ENCODE peak calls at places on chromosomes 5 and 9, in eight cellular contexts. O is upper lobe of right lung; R is dorsolateral prefrontal cortex; L is CD4-positive, alpha-beta memory T cell; G is right atrium auricular region; Z is fibroblast of lung; D is body of pancreas; U is effector memory CD4-positive, alpha-beta T cell. P is an unnamed sample.

GRCh38 chr9:79300153-79300552 is 271.6 kb upstream of the TLE4 start:
- DNase-seq in O (no peak), R (no peak), L (no peak), G (no peak), Z (no peak), D (no peak), U (no peak), P (no peak)

GRCh38 chr5:142685418-142686209 is at the start of gene FGF1:
- DNase-seq in O (no peak), R (peak; percentile 50), L (no peak), G (no peak), Z (no peak), D (no peak), U (no peak), P (no peak)

GRCh38 chr5:158074992-158075769 is 216.2 kb upstream of the CLINT1 start:
- DNase-seq in O (no peak), R (no peak), L (peak; percentile 47), G (peak; percentile 80), Z (peak; percentile 71), D (peak; percentile 68), U (no peak), P (peak; percentile 77)

GRCh38 chr5:136014049-136014516 is 14.7 kb upstream of the TGFBI start:
- DNase-seq in O (peak; percentile 70), R (no peak), L (no peak), G (no peak), Z (peak; percentile 78), D (no peak), U (no peak), P (peak; percentile 86)

GRCh38 chr9:136943291-136944093 is 1.0 kb downstream of the FBXW5 start:
- DNase-seq in O (peak; percentile 79), R (no peak), L (peak; percentile 34), G (no peak), Z (peak; percentile 11), D (peak; percentile 50), U (no peak), P (peak; percentile 64)

GRCh38 chr5:133457439-133457838 is 154.9 kb downstream of the FSTL4 start:
- DNase-seq in O (no peak), R (no peak), L (no peak), G (no peak), Z (no peak), D (no peak), U (no peak), P (no peak)

GRCh38 chr5:179166171-179166885 is 106.2 kb downstream of the ZNF354C start:
- DNase-seq in O (peak; percentile 45), R (peak; percentile 21), L (no peak), G (no peak), Z (no peak), D (no peak), U (no peak), P (peak; percentile 49)

GRCh38 chr9:96150324-96151023 is 151.5 kb downstream of the HSD17B3 start:
- DNase-seq in O (no peak), R (no peak), L (peak; percentile 37), G (no peak), Z (no peak), D (no peak), U (no peak), P (peak; percentile 32)

GRCh38 chr5:41270423-41271251 is 57.3 kb upstream of the C6 start:
- DNase-seq in O (no peak), R (no peak), L (peak; percentile 2), G (no peak), Z (peak; percentile 77), D (peak; percentile 60), U (no peak), P (peak; percentile 71)

GRCh38 chr5:175444060-175444904 is at the start of gene DRD1:
- DNase-seq in O (peak; percentile 69), R (no peak), L (peak; percentile 43), G (no peak), Z (peak; percentile 46), D (peak; percentile 50), U (no peak), P (no peak)

GRCh38 chr5:158532739-158533138 is 567.0 kb downstream of the EBF1 start:
- DNase-seq in O (no peak), R (no peak), L (no peak), G (no peak), Z (no peak), D (no peak), U (no peak), P (no peak)

GRCh38 chr9:19028835-19029451 is 4.1 kb downstream of the SAXO1 start:
- DNase-seq in O (no peak), R (no peak), L (peak; percentile 35), G (no peak), Z (peak; percentile 83), D (peak; percentile 33), U (no peak), P (no peak)

GRCh38 chr5:176810084-176810597 is at the start of gene UNC5A:
- DNase-seq in O (no peak), R (no peak), L (peak; percentile 52), G (no peak), Z (peak; percentile 20), D (peak; percentile 21), U (no peak), P (no peak)
- H3K27ac ChIP-seq in O (no peak within 1 kb of the TSS), R (peak within 1 kb of the TSS; percentile 94), L (no peak within 1 kb of the TSS), G (no peak within 1 kb of the TSS), Z (no peak within 1 kb of the TSS), D (no peak within 1 kb of the TSS), U (no peak within 1 kb of the TSS), P (no peak within 1 kb of the TSS)

DNA sequence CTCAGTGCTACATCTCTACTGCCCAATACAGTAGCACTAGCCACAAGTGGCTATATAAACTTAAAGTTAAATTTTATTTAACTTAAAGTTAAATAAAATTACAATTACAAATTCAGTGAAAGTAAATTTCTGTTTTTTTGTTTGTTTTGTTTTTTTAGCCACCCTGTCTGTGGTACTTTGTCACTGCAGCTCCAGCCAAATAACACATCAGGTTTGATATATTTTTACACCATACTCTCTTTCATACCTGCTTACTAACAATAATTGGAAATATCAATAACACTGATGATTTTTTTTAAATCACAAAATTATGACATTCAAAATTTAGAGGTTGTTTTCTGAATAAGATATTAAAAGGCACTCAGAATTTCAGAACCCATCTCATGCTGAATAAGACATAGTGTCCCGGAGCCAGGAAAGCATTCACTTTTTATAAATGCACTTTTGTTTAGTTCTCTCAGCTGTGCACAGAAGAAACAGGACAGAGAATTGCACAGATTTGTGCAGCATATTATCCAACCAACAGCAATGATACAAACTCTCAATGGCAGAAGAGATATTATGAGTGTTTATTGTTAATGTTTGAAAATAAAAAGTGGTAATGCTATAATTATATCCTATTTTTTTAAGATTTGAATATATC is 92.6 kb downstream of the EDIL3 start:
- DNase-seq in O (no peak), R (no peak), L (no peak), G (no peak), Z (no peak), D (no peak), U (no peak), P (no peak)
- H3K27ac ChIP-seq in O (no peak overlapping the region), R (peak overlapping the region; percentile 92), L (no peak overlapping the region), G (no peak overlapping the region), Z (no peak overlapping the region), D (no peak overlapping the region), U (no peak overlapping the region), P (no peak overlapping the region)

GRCh38 chr5:7435503-7435902 is 39.6 kb downstream of the ADCY2 start:
- DNase-seq in O (no peak), R (no peak), L (no peak), G (no peak), Z (no peak), D (no peak), U (no peak), P (no peak)
- H3K27ac ChIP-seq in O (no peak overlapping the region), R (peak overlapping the region; percentile 79), L (no peak overlapping the region), G (no peak overlapping the region), Z (no peak overlapping the region), D (no peak overlapping the region), U (no peak overlapping the region), P (no peak overlapping the region)

GRCh38 chr9:130352586-130353285 is 87.2 kb downstream of the HMCN2 start:
- DNase-seq in O (no peak), R (no peak), L (no peak), G (no peak), Z (no peak), D (no peak), U (no peak), P (no peak)

GRCh38 chr9:130351343-130351742 is 85.8 kb downstream of the HMCN2 start:
- DNase-seq in O (no peak), R (no peak), L (no peak), G (no peak), Z (no peak), D (no peak), U (no peak), P (no peak)

GRCh38 chr9:130354378-130354777 is 88.8 kb downstream of the HMCN2 start:
- DNase-seq in O (no peak), R (no peak), L (no peak), G (no peak), Z (no peak), D (no peak), U (no peak), P (no peak)

GRCh38 chr9:130349398-130349797 is 83.8 kb downstream of the HMCN2 start:
- DNase-seq in O (no peak), R (no peak), L (no peak), G (no peak), Z (no peak), D (no peak), U (no peak), P (no peak)

GRCh38 chr9:130352081-130352480 is 86.5 kb downstream of the HMCN2 start:
- DNase-seq in O (no peak), R (no peak), L (no peak), G (no peak), Z (no peak), D (no peak), U (no peak), P (no peak)
- H3K27ac ChIP-seq in O (no peak overlapping the region), R (no peak overlapping the region), L (no peak overlapping the region), G (no peak overlapping the region), Z (no peak overlapping the region), D (no peak overlapping the region), U (no peak overlapping the region), P (no peak overlapping the region)

GRCh38 chr5:151243127-151243526 is 9.9 kb upstream of the GM2A start:
- DNase-seq in O (no peak), R (no peak), L (no peak), G (no peak), Z (no peak), D (no peak), U (no peak), P (no peak)

GRCh38 chr5:151244210-151244609 is 8.8 kb upstream of the GM2A start:
- DNase-seq in O (no peak), R (no peak), L (no peak), G (no peak), Z (no peak), D (no peak), U (no peak), P (no peak)

GRCh38 chr5:151243564-151243963 is 9.4 kb upstream of the GM2A start:
- DNase-seq in O (no peak), R (no peak), L (no peak), G (no peak), Z (no peak), D (no peak), U (no peak), P (no peak)

GRCh38 chr5:151248651-151249050 is 4.3 kb upstream of the GM2A start:
- DNase-seq in O (no peak), R (no peak), L (no peak), G (no peak), Z (no peak), D (peak; percentile 25), U (no peak), P (no peak)

DNA sequence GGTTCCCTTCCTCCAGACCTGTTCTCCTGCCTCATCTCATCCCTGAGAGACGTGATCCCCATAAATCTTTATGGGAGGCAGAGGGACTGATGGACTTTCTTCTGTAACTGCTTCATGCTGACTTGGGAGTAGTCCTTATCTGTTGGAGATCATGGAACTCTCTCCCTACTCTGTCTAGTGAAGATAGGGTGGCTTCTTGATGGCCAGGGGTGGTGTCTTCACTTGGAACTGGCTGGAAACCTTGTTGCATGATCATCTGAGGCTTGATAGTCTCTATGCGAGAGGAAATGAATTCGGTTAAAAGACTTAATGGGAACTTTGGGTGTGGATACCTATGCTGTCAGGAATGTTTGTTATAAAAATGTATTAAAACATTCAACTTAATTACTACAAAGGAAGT is 7.2 kb upstream of the GM2A start:
- DNase-seq in O (no peak), R (no peak), L (no peak), G (no peak), Z (no peak), D (no peak), U (no peak), P (no peak)
- H3K27ac ChIP-seq in O (no peak overlapping the region), R (no peak overlapping the region), L (no peak overlapping the region), G (no peak overlapping the region), Z (no peak overlapping the region), D (no peak overlapping the region), U (no peak overlapping the region), P (no peak overlapping the region)